ENCODE peak calls at places on chromosomes 2 and 18, in five cellular contexts. N is esophagus squamous epithelium, W is cardiac muscle cell, H is pancreas, U is heart left ventricle. G is an unnamed sample. For H3K27me3, the result is how much of the 10 kb centered on the place peaks cover.

GRCh38 chr2:157866202-157866601 is 9.9 kb downstream of the ACVR1 start:
- DNase-seq in N (no peak), W (peak), H (no peak), U (no peak), G (no peak)

GRCh38 chr2:221389421-221389820 is 182.7 kb downstream of the EPHA4 start:
- DNase-seq in N (no peak), W (no peak), H (no peak), U (no peak), G (no peak)

GRCh38 chr2:219215871-219216536 is 2.8 kb downstream of the ABCB6 start:
- DNase-seq in N (no peak), W (no peak), H (no peak), U (no peak), G (no peak)

GRCh38 chr2:239662413-239663120 is 261.7 kb upstream of the HDAC4 start:
- DNase-seq in N (no peak), W (no peak), H (no peak), U (no peak), G (no peak)

GRCh38 chr2:174951746-174952145 is 53.4 kb downstream of the CHN1 start:
- DNase-seq in N (no peak), W (no peak), H (no peak), U (no peak), G (peak)

GRCh38 chr18:71075147-71075546 is 786.3 kb downstream of the SOCS6 start:
- DNase-seq in N (no peak), W (no peak), H (no peak), U (no peak), G (no peak)

GRCh38 chr2:75432761-75433361 is 127.9 kb downstream of the EVA1A start:
- DNase-seq in N (no peak), W (peak), H (no peak), U (no peak), G (no peak)

GRCh38 chr2:38174646-38175096 is 98.7 kb upstream of the CYP1B1 start:
- DNase-seq in N (no peak), W (peak), H (no peak), U (no peak), G (peak)

GRCh38 chr2:7015007-7015950 is 98.1 kb downstream of the RNF144A start:
- DNase-seq in N (no peak), W (no peak), H (no peak), U (no peak), G (no peak)

GRCh38 chr2:63544017-63544627 is 44.2 kb downstream of the WDPCP start:
- DNase-seq in N (no peak), W (peak), H (no peak), U (no peak), G (peak)

GRCh38 chr2:220966636-220967035 is 605.5 kb downstream of the EPHA4 start:
- DNase-seq in N (no peak), W (peak), H (no peak), U (no peak), G (peak)

GRCh38 chr18:2656237-2657042 is 914 bp downstream of the SMCHD1 start:
- DNase-seq in N (peak), W (peak), H (peak), U (peak), G (peak)

GRCh38 chr2:85788603-85789002 is 34.8 kb downstream of the ATOH8 start:
- DNase-seq in N (no peak), W (no peak), H (no peak), U (no peak), G (no peak)

GRCh38 chr2:98377569-98377968 is 31.3 kb downstream of the CNGA3 start:
- DNase-seq in N (no peak), W (no peak), H (no peak), U (no peak), G (no peak)

GRCh38 chr2:98551316-98551715 is 57.0 kb downstream of the COA5 start:
- DNase-seq in N (no peak), W (no peak), H (no peak), U (no peak), G (no peak)

GRCh38 chr18:34342960-34343359 is 118.2 kb upstream of the NOL4 start:
- DNase-seq in N (no peak), W (no peak), H (no peak), U (no peak), G (peak)

GRCh38 chr2:181806039-181806392 is 85.5 kb upstream of the ITPRID2 start:
- DNase-seq in N (no peak), W (no peak), H (no peak), U (no peak), G (no peak)

GRCh38 chr18:62999392-62999791 is 284.1 kb downstream of the PHLPP1 start:
- DNase-seq in N (no peak), W (peak), H (peak), U (peak), G (no peak)

GRCh38 chr2:130355181-130355577 is 677 bp upstream of the PTPN18 start:
- DNase-seq in N (no peak), W (no peak), H (no peak), U (no peak), G (no peak)

GRCh38 chr18:5515007-5515744 is 28.6 kb downstream of the EPB41L3 start:
- DNase-seq in N (no peak), W (no peak), H (no peak), U (no peak), G (no peak)

GRCh38 chr2:215435261-215435808 is 533 bp downstream of the FN1 start:
- DNase-seq in N (no peak), W (no peak), H (peak), U (no peak), G (no peak)

GRCh38 chr2:39780825-39781600 is 2.0 kb upstream of the THUMPD2 start:
- DNase-seq in N (no peak), W (no peak), H (no peak), U (no peak), G (no peak)

GRCh38 chr2:208491648-208492047 is 85.1 kb downstream of the PTH2R start:
- DNase-seq in N (no peak), W (no peak), H (no peak), U (no peak), G (no peak)

GRCh38 chr2:109164739-109165221 is 35.8 kb downstream of the SH3RF3 start:
- DNase-seq in N (no peak), W (peak), H (no peak), U (peak), G (no peak)

GRCh38 chr18:46596119-46596518 is 60.9 kb downstream of the LOXHD1 start:
- DNase-seq in N (no peak), W (no peak), H (no peak), U (no peak), G (peak)

GRCh38 chr2:239222346-239223028 is 178.3 kb downstream of the HDAC4 start:
- DNase-seq in N (no peak), W (peak), H (no peak), U (no peak), G (peak)

GRCh38 chr2:15957881-15958713 is 17.7 kb downstream of the MYCN start:
- DNase-seq in N (no peak), W (no peak), H (no peak), U (no peak), G (no peak)

GRCh38 chr2:138105358-138105757 is 141.1 kb downstream of the HNMT start:
- DNase-seq in N (no peak), W (peak), H (no peak), U (no peak), G (no peak)

GRCh38 chr2:163345795-163346573 is 389.8 kb downstream of the FIGN start:
- DNase-seq in N (no peak), W (peak), H (no peak), U (peak), G (peak)

GRCh38 chr2:3608373-3609278 is 13.7 kb downstream of the COLEC11 start:
- DNase-seq in N (no peak), W (no peak), H (no peak), U (no peak), G (no peak)

GRCh38 chr2:170255971-170256370 is 78.0 kb downstream of the MYO3B start:
- DNase-seq in N (no peak), W (peak), H (no peak), U (no peak), G (peak)

GRCh38 chr2:128638311-128638710 is 319.6 kb upstream of the HS6ST1 start:
- DNase-seq in N (no peak), W (no peak), H (no peak), U (no peak), G (no peak)

GRCh38 chr2:186348200-186348599 is 137.9 kb upstream of the ZC3H15 start:
- DNase-seq in N (no peak), W (peak), H (no peak), U (no peak), G (peak)

GRCh38 chr2:3594493-3595281 is at the start of gene COLEC11:
- DNase-seq in N (no peak), W (peak), H (no peak), U (peak), G (no peak)

GRCh38 chr2:73339171-73339678 is 45.9 kb upstream of the EGR4 start:
- DNase-seq in N (no peak), W (peak), H (no peak), U (no peak), G (no peak)

GRCh38 chr2:73341039-73341438 is 44.6 kb upstream of the ALMS1 start:
- DNase-seq in N (no peak), W (no peak), H (no peak), U (no peak), G (no peak)

GRCh38 chr2:73343992-73344391 is 41.6 kb upstream of the ALMS1 start:
- DNase-seq in N (no peak), W (no peak), H (no peak), U (no peak), G (no peak)
- TF ChIP-seq CTCF in N (no peak), W (no peak), H (no peak), U (no peak), G (no peak)

GRCh38 chr2:176103634-176104337 is 3.3 kb upstream of the HOXD11 start:
- DNase-seq in N (no peak), W (no peak), H (no peak), U (no peak), G (no peak)
- H3K27me3 ChIP-seq in N (half or more), W (half or more), H (half or more), U (half or more), G (half or more)

GRCh38 chr2:28750316-28751101 is 1.1 kb upstream of the PPP1CB start:
- DNase-seq in N (no peak), W (peak), H (no peak), U (peak), G (peak)

GRCh38 chr2:28753043-28753683 is 1.5 kb downstream of the PPP1CB start:
- DNase-seq in N (no peak), W (peak), H (peak), U (peak), G (peak)

GRCh38 chr2:28752608-28752984 is 966 bp downstream of the PPP1CB start:
- DNase-seq in N (no peak), W (peak), H (no peak), U (no peak), G (peak)

GRCh38 chr2:28751956-28752607 is 452 bp downstream of the PPP1CB start:
- DNase-seq in N (peak), W (peak), H (no peak), U (no peak), G (no peak)

DNA sequence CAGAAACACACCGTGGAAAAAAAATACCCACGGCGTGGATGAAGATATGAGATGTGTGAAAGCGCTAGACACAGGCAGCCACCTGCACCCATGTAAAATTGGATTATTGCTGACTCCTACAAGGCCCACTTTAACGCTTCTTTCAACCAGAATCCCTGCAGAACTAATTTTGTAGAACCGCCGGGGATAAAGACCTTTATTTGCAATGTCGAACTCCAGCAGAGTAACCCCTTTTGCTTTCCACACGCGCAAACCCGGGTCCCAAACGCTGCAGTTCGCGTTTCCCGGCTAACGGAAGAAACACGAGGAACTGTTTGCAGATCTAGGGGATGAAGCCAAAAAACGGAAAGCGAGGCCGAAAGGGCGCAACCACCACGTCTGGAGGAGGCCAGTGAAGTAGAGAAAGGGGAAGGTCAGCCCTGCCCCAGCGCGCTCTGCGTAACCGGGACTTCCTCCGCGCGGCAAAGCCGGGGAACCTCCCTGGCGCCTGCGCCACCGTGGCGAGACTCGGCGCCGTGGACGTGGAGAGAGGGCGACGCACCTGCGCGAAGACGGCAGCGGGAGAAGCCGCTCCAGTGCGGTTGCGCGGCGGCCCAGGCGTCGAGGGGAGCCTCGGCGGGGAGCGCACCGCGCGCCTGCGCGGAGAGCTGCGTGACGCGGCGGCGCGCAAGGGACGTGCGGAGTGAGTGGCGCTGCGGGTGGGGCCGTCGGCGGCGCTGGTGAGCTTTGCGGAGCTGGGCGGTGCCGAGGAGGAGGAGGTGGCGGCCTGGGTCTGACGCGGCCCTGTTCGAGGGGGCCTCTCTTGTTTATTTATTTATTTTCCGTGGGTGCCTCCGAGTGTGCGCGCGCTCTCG is at the start of gene PPP1CB:
- DNase-seq in N (peak), W (peak), H (peak), U (peak), G (peak)
- TF ChIP-seq CTCF in N (peak), W (peak), H (peak), U (peak), G (peak)

GRCh38 chr2:77521931-77522470 is at the start of gene LRRTM4:
- DNase-seq in N (no peak), W (no peak), H (no peak), U (peak), G (no peak)

GRCh38 chr2:77519888-77520506 is 2.2 kb downstream of the LRRTM4 start:
- DNase-seq in N (no peak), W (no peak), H (no peak), U (no peak), G (no peak)

GRCh38 chr2:77520981-77521380 is 1.2 kb downstream of the LRRTM4 start:
- DNase-seq in N (no peak), W (no peak), H (no peak), U (no peak), G (no peak)

GRCh38 chr2:77522883-77523282 is 707 bp upstream of the LRRTM4 start:
- DNase-seq in N (no peak), W (no peak), H (no peak), U (no peak), G (no peak)

DNA sequence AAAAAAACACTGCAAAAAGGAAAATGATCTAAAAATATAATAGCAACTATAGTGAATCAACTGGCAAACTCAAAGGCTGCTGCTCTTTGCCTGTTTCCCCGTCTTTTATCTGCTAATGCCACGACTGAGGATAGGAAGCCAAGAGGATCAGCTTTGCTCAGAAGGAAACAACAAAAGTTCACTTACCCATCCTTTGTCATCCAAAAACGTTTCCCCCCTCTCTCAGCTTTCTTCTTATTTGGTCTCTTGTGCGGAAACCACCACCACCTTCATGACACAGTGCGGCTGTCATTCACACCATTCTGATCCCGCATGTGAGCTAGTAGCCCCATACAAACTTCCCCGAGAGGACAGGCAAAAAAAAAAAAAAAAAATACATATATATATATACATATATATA is 694 bp downstream of the LRRTM4 start:
- DNase-seq in N (no peak), W (no peak), H (no peak), U (no peak), G (no peak)
- H3K27me3 ChIP-seq in N (under half), W (under half), H (under half), U (under half), G (under half)

DNA sequence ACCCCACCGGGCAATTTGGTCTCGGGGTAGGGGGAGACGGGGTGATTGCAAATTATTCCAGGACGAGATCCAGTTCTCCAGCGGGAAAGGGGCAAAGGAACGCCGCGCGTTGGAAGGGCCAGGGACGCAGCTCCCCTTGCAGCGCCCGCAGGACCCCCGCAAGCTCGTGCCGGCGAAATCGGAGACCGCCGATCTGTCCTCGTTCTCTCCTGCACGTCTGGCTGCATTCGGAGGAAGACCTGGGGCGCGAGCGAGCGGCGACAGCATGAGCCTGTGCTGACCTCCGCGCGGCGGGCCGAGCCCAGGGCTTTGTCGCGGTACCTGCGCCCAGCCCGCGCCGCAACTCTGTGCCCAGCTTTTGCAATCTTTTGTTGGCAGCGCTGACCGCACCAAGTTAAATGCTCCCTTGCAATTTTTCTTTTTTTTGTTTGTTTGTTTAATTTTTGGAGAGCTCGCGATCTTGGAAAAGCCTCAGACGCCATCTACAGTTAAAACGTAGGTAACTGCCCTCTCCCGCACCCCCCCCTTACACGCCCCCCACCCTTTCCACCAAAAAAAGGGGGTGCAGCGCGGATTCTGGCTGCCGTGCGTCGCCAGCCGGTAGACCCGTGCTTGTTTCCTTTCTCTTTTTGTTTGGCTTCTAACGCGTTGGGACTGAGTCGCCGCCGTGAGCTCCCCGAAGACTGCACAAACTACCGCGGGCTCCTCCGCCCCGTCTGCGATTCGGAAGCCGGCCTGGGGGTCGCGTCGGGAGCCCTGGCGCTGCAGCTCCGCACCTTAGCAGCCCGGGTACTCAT is 653 bp downstream of the TRIB2 start:
- DNase-seq in N (peak), W (peak), H (peak), U (peak), G (peak)
- TF ChIP-seq CTCF in N (no peak), W (peak), H (peak), U (peak), G (no peak)

GRCh38 chr2:236755278-236755840 is 185.7 kb downstream of the ACKR3 start:
- DNase-seq in N (no peak), W (no peak), H (no peak), U (no peak), G (no peak)

GRCh38 chr2:236752111-236752510 is 182.5 kb downstream of the ACKR3 start:
- DNase-seq in N (no peak), W (no peak), H (no peak), U (no peak), G (no peak)

GRCh38 chr2:236754234-236754924 is 184.8 kb downstream of the ACKR3 start:
- DNase-seq in N (no peak), W (no peak), H (no peak), U (no peak), G (no peak)

GRCh38 chr2:236749346-236749745 is 179.7 kb downstream of the ACKR3 start:
- DNase-seq in N (no peak), W (no peak), H (no peak), U (no peak), G (peak)

GRCh38 chr2:236753611-236754010 is 184.0 kb downstream of the ACKR3 start:
- DNase-seq in N (no peak), W (no peak), H (no peak), U (no peak), G (no peak)
- H3K27me3 ChIP-seq in N (under half), W (under half), H (under half), U (under half), G (under half)

DNA sequence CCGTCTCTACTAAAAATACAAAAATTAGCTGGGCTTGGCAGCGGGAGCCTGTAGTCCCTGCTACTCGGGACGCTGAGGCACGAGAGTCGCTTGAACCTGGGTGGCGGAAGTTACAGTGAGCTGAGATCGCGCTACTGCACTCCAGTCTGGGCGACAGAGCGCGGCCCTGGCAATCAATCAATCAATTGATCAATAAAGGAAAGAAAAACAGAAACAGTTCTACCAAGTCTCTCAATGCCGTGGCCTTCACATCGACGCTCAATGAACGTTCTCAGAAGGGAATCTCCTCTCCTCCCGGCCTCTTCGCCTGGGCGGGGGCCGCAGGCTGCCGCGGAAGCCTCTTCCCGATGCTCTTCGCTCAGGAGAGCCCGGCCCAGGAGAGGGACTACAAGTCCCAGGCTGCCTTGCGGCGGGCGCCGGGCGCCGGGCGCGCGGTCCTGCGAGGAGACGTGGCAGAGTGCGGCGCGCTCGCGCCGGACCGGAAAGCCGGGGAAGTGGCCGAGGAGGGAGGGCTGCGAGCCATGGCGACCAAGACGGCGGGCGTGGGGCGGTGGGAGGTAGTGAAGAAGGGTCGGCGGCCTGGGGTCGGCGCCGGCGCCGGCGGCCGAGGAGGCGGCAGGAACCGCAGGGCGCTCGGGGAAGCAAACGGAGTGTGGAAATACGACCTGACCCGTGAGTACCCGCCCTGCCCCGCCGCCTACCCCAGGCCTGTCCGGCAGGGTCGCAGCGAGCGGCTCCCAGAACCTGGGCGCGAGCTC is at the start of gene TMEM214:
- DNase-seq in N (peak), W (peak), H (peak), U (peak), G (peak)
- TF ChIP-seq CTCF in N (peak), W (no peak), H (no peak), U (no peak), G (no peak)